ENCODE peak calls at places on chromosome 1, in six cellular contexts. C is GM12878, X is H1, P is K562, N is GM12891, U is HepG2. H is an unnamed sample.

GRCh38 chr1:157369808-157370521 is 182.3 kb downstream of the FCRL5 start:
- DNase-seq in C (peak), X (no peak), P (peak), N (peak), U (peak), H (no peak)

GRCh38 chr1:148362141-148362929 is 120.8 kb downstream of the PPIAL4G start:
- DNase-seq in C (peak), X (peak), P (no peak), N (no peak), U (no peak), H (no peak)

GRCh38 chr1:31762323-31762722 is 1.8 kb downstream of the ADGRB2 start:
- DNase-seq in C (no peak), X (no peak), P (no peak), N (no peak), U (no peak), H (no peak)

GRCh38 chr1:189803364-189803763 is 674.3 kb downstream of the BRINP3 start:
- DNase-seq in C (no peak), X (no peak), P (no peak), N (no peak), U (no peak), H (no peak)

GRCh38 chr1:75632350-75632949 is 21.5 kb upstream of the SLC44A5 start:
- DNase-seq in C (no peak), X (no peak), P (peak), N (no peak), U (peak), H (no peak)

GRCh38 chr1:26350343-26350700 is 3.6 kb downstream of the CRYBG2 start:
- DNase-seq in C (no peak), X (no peak), P (no peak), N (no peak), U (no peak), H (no peak)

GRCh38 chr1:107704911-107705310 is 260.1 kb downstream of the VAV3 start:
- DNase-seq in C (no peak), X (no peak), P (no peak), N (no peak), U (no peak), H (no peak)

GRCh38 chr1:21099034-21099868 is 77.4 kb downstream of the EIF4G3 start:
- DNase-seq in C (no peak), X (no peak), P (no peak), N (no peak), U (no peak), H (no peak)

GRCh38 chr1:44725309-44725698 is 5.7 kb downstream of the RNU5D-1 start:
- DNase-seq in C (no peak), X (no peak), P (no peak), N (no peak), U (no peak), H (no peak)

GRCh38 chr1:226222686-226223085 is 778 bp upstream of the MIXL1 start:
- DNase-seq in C (no peak), X (no peak), P (no peak), N (no peak), U (no peak), H (no peak)

GRCh38 chr1:203039609-203040517 is 13.6 kb downstream of the PPFIA4 start:
- DNase-seq in C (no peak), X (no peak), P (peak), N (no peak), U (no peak), H (no peak)

GRCh38 chr1:59814180-59814900 is 409 bp upstream of the HOOK1 start:
- DNase-seq in C (peak), X (peak), P (no peak), N (peak), U (peak), H (peak)

GRCh38 chr1:203673550-203674411 is 47.1 kb downstream of the ATP2B4 start:
- DNase-seq in C (no peak), X (no peak), P (peak), N (peak), U (peak), H (no peak)

GRCh38 chr1:17795836-17796645 is 40.9 kb downstream of the ACTL8 start:
- DNase-seq in C (no peak), X (no peak), P (no peak), N (no peak), U (no peak), H (no peak)

GRCh38 chr1:89908993-89909436 is 85.9 kb upstream of the ZNF326 start:
- DNase-seq in C (no peak), X (no peak), P (no peak), N (no peak), U (no peak), H (no peak)

GRCh38 chr1:160942926-160943325 is 11.7 kb downstream of the ITLN2 start:
- DNase-seq in C (no peak), X (no peak), P (no peak), N (no peak), U (peak), H (no peak)

GRCh38 chr1:32980080-32980479 is 15.5 kb upstream of the RNF19B start:
- DNase-seq in C (no peak), X (no peak), P (no peak), N (no peak), U (no peak), H (no peak)

GRCh38 chr1:32978854-32979253 is 14.2 kb upstream of the RNF19B start:
- DNase-seq in C (no peak), X (no peak), P (no peak), N (no peak), U (no peak), H (no peak)

GRCh38 chr1:32983039-32983438 is 18.4 kb upstream of the RNF19B start:
- DNase-seq in C (no peak), X (no peak), P (no peak), N (no peak), U (no peak), H (no peak)

GRCh38 chr1:32984090-32984828 is 19.6 kb upstream of the RNF19B start:
- DNase-seq in C (peak), X (no peak), P (no peak), N (no peak), U (no peak), H (no peak)

GRCh38 chr1:32981003-32981909 is 16.6 kb upstream of the RNF19B start:
- DNase-seq in C (peak), X (no peak), P (no peak), N (peak), U (no peak), H (peak)
- TF ChIP-seq POLR2AphosphoS5 in C (peak), X (no peak), P (no peak), N (peak), U (no peak), H (peak)

DNA sequence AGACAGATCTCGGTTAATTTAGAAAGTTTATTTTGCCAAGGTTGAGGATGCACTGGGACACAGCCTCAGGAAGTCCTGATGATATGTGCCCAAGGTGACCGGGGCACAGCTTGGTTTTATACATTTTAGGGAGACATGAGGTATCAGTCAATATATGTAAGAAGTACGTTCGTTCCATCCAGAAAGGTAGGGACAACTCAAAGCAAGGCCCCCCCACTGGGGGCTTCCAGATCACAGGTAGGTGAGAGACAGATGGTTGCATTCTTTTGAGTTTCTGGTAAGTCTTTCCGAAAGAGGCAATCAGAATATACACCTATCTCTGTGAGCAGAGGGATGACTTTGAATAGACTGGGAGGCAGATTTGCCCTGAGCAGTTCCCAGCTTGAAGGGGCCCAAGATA is 60.4 kb upstream of the VTCN1 start:
- DNase-seq in C (no peak), X (no peak), P (no peak), N (no peak), U (no peak), H (no peak)
- TF ChIP-seq TAF1 in C (no peak), X (no peak), P (no peak), N (no peak), U (no peak), H (no peak)

GRCh38 chr1:162942903-162943567 is 82.1 kb upstream of the CCDC190 start:
- DNase-seq in C (no peak), X (no peak), P (no peak), N (no peak), U (no peak), H (no peak)
- TF ChIP-seq POLR2A in C (no peak), X (no peak), P (no peak), N (no peak), U (no peak), H (no peak)

GRCh38 chr1:7010534-7011200 is 225.4 kb downstream of the CAMTA1 start:
- DNase-seq in C (no peak), X (no peak), P (no peak), N (no peak), U (no peak), H (no peak)
- TF ChIP-seq POLR2AphosphoS5 in C (no peak), X (no peak), P (no peak), N (no peak), U (no peak), H (no peak)

DNA sequence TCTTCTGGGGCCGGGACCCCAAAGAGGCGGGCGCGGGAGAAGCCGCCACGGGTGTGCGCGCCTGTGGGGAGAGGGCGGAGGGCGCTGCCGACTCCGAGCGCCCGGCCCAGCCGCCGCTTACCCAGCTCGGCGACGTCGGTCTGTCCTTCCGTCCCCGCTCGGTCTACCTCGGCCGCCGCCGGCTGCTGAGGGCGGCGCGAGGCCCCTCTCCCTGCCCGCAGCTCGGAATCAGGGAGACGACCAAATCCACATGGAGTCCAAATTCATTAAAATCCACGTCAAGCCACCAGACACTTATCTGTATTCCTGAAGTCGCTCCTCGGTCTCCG is 698 bp downstream of the PLXNA2 start:
- DNase-seq in C (no peak), X (no peak), P (peak), N (peak), U (no peak), H (no peak)
- TF ChIP-seq TAF1 in C (no peak), X (no peak), P (no peak), N (no peak), U (no peak), H (no peak)

GRCh38 chr1:209741198-209741597 is 14.7 kb upstream of the TRAF3IP3 start:
- DNase-seq in C (no peak), X (no peak), P (no peak), N (no peak), U (no peak), H (no peak)

GRCh38 chr1:209741889-209742288 is 14.0 kb upstream of the TRAF3IP3 start:
- DNase-seq in C (no peak), X (no peak), P (no peak), N (no peak), U (no peak), H (no peak)

GRCh38 chr1:209742409-209743144 is 13.3 kb upstream of the TRAF3IP3 start:
- DNase-seq in C (no peak), X (no peak), P (no peak), N (no peak), U (no peak), H (no peak)

GRCh38 chr1:209746469-209747269 is 9.2 kb upstream of the TRAF3IP3 start:
- DNase-seq in C (no peak), X (no peak), P (no peak), N (no peak), U (no peak), H (no peak)

DNA sequence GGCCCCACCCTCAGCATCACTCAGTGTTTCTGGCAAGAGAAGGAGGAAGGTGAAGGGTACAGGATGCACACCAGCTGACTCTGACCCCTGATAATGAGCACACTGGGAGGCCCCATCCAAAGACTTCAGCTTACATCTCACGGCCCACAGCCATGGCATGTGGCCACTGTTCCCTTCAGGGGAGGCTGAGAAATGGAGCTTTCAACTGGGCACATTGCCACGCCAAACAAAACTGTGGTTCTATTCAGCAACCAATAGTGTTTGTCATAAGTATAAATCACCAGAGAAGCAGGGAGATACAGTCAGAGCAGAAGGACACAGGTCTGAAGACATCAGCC is 12.7 kb upstream of the TRAF3IP3 start:
- DNase-seq in C (no peak), X (no peak), P (no peak), N (no peak), U (no peak), H (no peak)
- TF ChIP-seq POLR2A in C (no peak), X (no peak), P (no peak), N (no peak), U (no peak), H (no peak)

GRCh38 chr1:234478481-234479309 is at the start of gene TARBP1:
- DNase-seq in C (no peak), X (peak), P (peak), N (peak), U (peak), H (peak)
- TF ChIP-seq POLR2AphosphoS5 in C (peak), X (peak), P (peak), N (no peak), U (peak), H (peak)

GRCh38 chr1:57210881-57211280 is 213.0 kb downstream of the DAB1 start:
- DNase-seq in C (no peak), X (no peak), P (no peak), N (no peak), U (no peak), H (no peak)
- TF ChIP-seq TAF1 in C (no peak), X (no peak), P (no peak), N (no peak), U (no peak), H (no peak)

GRCh38 chr1:155124503-155125463 is 2.9 kb upstream of the EFNA1 start:
- DNase-seq in C (no peak), X (no peak), P (no peak), N (no peak), U (no peak), H (no peak)

GRCh38 chr1:155127105-155127671 is 488 bp upstream of the EFNA1 start:
- DNase-seq in C (no peak), X (no peak), P (peak), N (no peak), U (peak), H (no peak)

GRCh38 chr1:155125511-155125945 is 2.1 kb upstream of the EFNA1 start:
- DNase-seq in C (no peak), X (no peak), P (no peak), N (no peak), U (no peak), H (no peak)

GRCh38 chr1:155126494-155127104 is 1.1 kb upstream of the EFNA1 start:
- DNase-seq in C (no peak), X (no peak), P (peak), N (no peak), U (peak), H (no peak)

DNA sequence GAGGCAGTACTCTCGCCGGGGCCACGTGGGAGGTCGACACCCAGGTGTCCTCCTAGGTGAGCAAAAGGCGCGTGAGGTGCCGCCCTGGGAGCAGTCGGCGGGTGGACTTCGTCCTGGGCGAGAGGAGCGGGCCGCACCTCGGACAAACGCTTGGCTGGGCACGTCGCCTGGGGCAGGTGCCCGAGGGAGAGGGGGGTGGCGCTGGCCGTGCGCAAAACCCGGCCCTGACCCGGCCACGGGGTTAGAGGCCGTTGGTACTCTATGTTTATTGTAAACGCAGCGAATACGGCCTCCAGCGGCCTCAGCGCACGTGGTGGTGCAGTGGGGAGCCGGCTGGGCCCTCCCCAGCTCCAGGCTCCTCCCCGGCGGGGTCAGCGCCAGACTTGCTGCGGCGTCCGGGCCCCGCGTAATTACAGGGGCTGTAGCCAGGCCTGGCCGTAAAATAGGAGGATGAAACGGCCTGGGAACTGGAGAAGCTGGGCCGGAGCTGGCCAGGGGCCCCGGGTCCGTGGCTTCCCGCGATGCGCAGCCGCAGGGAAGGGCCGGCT is 1.7 kb upstream of the EFNA1 start:
- DNase-seq in C (no peak), X (no peak), P (no peak), N (no peak), U (peak), H (no peak)
- TF ChIP-seq POLR2A in C (no peak), X (no peak), P (no peak), N (no peak), U (no peak), H (no peak)

GRCh38 chr1:206537141-206537540 is 29.8 kb downstream of the RASSF5 start:
- DNase-seq in C (no peak), X (no peak), P (no peak), N (no peak), U (no peak), H (no peak)

GRCh38 chr1:206540044-206540758 is 32.9 kb downstream of the RASSF5 start:
- DNase-seq in C (no peak), X (no peak), P (no peak), N (no peak), U (no peak), H (no peak)

GRCh38 chr1:206538901-206539655 is 31.7 kb downstream of the RASSF5 start:
- DNase-seq in C (no peak), X (no peak), P (no peak), N (no peak), U (no peak), H (no peak)

GRCh38 chr1:206535853-206536188 is 28.5 kb downstream of the RASSF5 start:
- DNase-seq in C (no peak), X (no peak), P (no peak), N (no peak), U (no peak), H (no peak)

GRCh38 chr1:206538086-206538781 is 30.9 kb downstream of the RASSF5 start:
- DNase-seq in C (no peak), X (no peak), P (no peak), N (no peak), U (no peak), H (no peak)
- TF ChIP-seq POLR2AphosphoS5 in C (no peak), X (no peak), P (no peak), N (no peak), U (no peak), H (no peak)

H was measured in GM12892.